ENCODE peak calls at places on chromosomes 11 and 22, in nine cellular contexts. One of them, this sample, is unnamed.

GRCh38 chr11:128232588-128232987 is 354.8 kb downstream of the ETS1 start:
- DNase-seq in memory B cell: no peak
- DNase-seq in fibroblast of gingiva: no peak
- DNase-seq in left cardiac atrium: no peak
- DNase-seq in dermis blood vessel endothelial cell: no peak
- DNase-seq in COR-L47: no peak
- DNase-seq in hippocampal formation: no peak
- DNase-seq in HAP-1: no peak
- DNase-seq in naive thymus-derived CD4-positive, alpha-beta T cell: no peak
- DNase-seq in this sample: no peak

GRCh38 chr11:119907122-119907933 is 178.3 kb upstream of the NECTIN1 start:
- DNase-seq in memory B cell: no peak
- DNase-seq in fibroblast of gingiva: no peak
- DNase-seq in left cardiac atrium: no peak
- DNase-seq in dermis blood vessel endothelial cell: no peak
- DNase-seq in COR-L47: no peak
- DNase-seq in hippocampal formation: no peak
- DNase-seq in HAP-1: no peak
- DNase-seq in naive thymus-derived CD4-positive, alpha-beta T cell: no peak
- DNase-seq in this sample: no peak

GRCh38 chr11:118194835-118195627 is 18.6 kb upstream of the SCN2B start:
- DNase-seq in memory B cell: no peak
- DNase-seq in fibroblast of gingiva: peak; percentile 68
- DNase-seq in left cardiac atrium: peak; percentile 90
- DNase-seq in dermis blood vessel endothelial cell: peak; percentile 47
- DNase-seq in COR-L47: peak; percentile 80
- DNase-seq in hippocampal formation: peak; percentile 68
- DNase-seq in HAP-1: no peak
- DNase-seq in naive thymus-derived CD4-positive, alpha-beta T cell: no peak
- DNase-seq in this sample: peak; percentile 94

GRCh38 chr11:119148855-119149370 is at the start of gene ABCG4:
- DNase-seq in memory B cell: peak; percentile 38
- DNase-seq in fibroblast of gingiva: no peak
- DNase-seq in left cardiac atrium: peak; percentile 31
- DNase-seq in dermis blood vessel endothelial cell: peak; percentile 35
- DNase-seq in COR-L47: no peak
- DNase-seq in hippocampal formation: no peak
- DNase-seq in HAP-1: peak; percentile 57
- DNase-seq in naive thymus-derived CD4-positive, alpha-beta T cell: no peak
- DNase-seq in this sample: peak; percentile 49

GRCh38 chr22:45717787-45718186 is 46.2 kb downstream of the ATXN10 start:
- DNase-seq in memory B cell: no peak
- DNase-seq in fibroblast of gingiva: peak; percentile 30
- DNase-seq in left cardiac atrium: no peak
- DNase-seq in dermis blood vessel endothelial cell: peak; percentile 17
- DNase-seq in COR-L47: no peak
- DNase-seq in hippocampal formation: no peak
- DNase-seq in HAP-1: no peak
- DNase-seq in naive thymus-derived CD4-positive, alpha-beta T cell: no peak
- DNase-seq in this sample: peak; percentile 84

GRCh38 chr22:37084385-37084784 is 25.1 kb downstream of the TMPRSS6 start:
- DNase-seq in memory B cell: no peak
- DNase-seq in fibroblast of gingiva: no peak
- DNase-seq in left cardiac atrium: no peak
- DNase-seq in dermis blood vessel endothelial cell: no peak
- DNase-seq in COR-L47: no peak
- DNase-seq in hippocampal formation: no peak
- DNase-seq in HAP-1: no peak
- DNase-seq in naive thymus-derived CD4-positive, alpha-beta T cell: no peak
- DNase-seq in this sample: no peak

GRCh38 chr11:108069947-108070346 is 51.4 kb upstream of the ACAT1 start:
- DNase-seq in memory B cell: no peak
- DNase-seq in fibroblast of gingiva: peak; percentile 34
- DNase-seq in left cardiac atrium: no peak
- DNase-seq in dermis blood vessel endothelial cell: peak; percentile 53
- DNase-seq in COR-L47: no peak
- DNase-seq in hippocampal formation: no peak
- DNase-seq in HAP-1: no peak
- DNase-seq in naive thymus-derived CD4-positive, alpha-beta T cell: peak; percentile 28
- DNase-seq in this sample: peak; percentile 88

GRCh38 chr11:107576497-107577086 is 11.1 kb upstream of the ALKBH8 start:
- DNase-seq in memory B cell: no peak
- DNase-seq in fibroblast of gingiva: peak; percentile 33
- DNase-seq in left cardiac atrium: peak; percentile 53
- DNase-seq in dermis blood vessel endothelial cell: peak; percentile 66
- DNase-seq in COR-L47: no peak
- DNase-seq in hippocampal formation: peak; percentile 69
- DNase-seq in HAP-1: peak; percentile 74
- DNase-seq in naive thymus-derived CD4-positive, alpha-beta T cell: peak; percentile 37
- DNase-seq in this sample: peak; percentile 78

GRCh38 chr11:115896084-115896483 is 391.9 kb upstream of the CADM1 start:
- DNase-seq in memory B cell: no peak
- DNase-seq in fibroblast of gingiva: no peak
- DNase-seq in left cardiac atrium: no peak
- DNase-seq in dermis blood vessel endothelial cell: no peak
- DNase-seq in COR-L47: no peak
- DNase-seq in hippocampal formation: no peak
- DNase-seq in HAP-1: no peak
- DNase-seq in naive thymus-derived CD4-positive, alpha-beta T cell: no peak
- DNase-seq in this sample: no peak

GRCh38 chr22:48147404-48147803 is 1385.0 kb downstream of the TBC1D22A start:
- DNase-seq in memory B cell: no peak
- DNase-seq in fibroblast of gingiva: no peak
- DNase-seq in left cardiac atrium: no peak
- DNase-seq in dermis blood vessel endothelial cell: no peak
- DNase-seq in COR-L47: no peak
- DNase-seq in hippocampal formation: no peak
- DNase-seq in HAP-1: no peak
- DNase-seq in naive thymus-derived CD4-positive, alpha-beta T cell: no peak
- DNase-seq in this sample: no peak

GRCh38 chr22:33923660-33924246 is 3.5 kb upstream of the LARGE1 start:
- DNase-seq in memory B cell: peak; percentile 50
- DNase-seq in fibroblast of gingiva: peak; percentile 50
- DNase-seq in left cardiac atrium: peak; percentile 66
- DNase-seq in dermis blood vessel endothelial cell: peak; percentile 79
- DNase-seq in COR-L47: peak; percentile 8
- DNase-seq in hippocampal formation: peak; percentile 86
- DNase-seq in HAP-1: peak; percentile 84
- DNase-seq in naive thymus-derived CD4-positive, alpha-beta T cell: no peak
- DNase-seq in this sample: peak; percentile 84

GRCh38 chr11:28606930-28607329 is 498.7 kb downstream of the METTL15 start:
- DNase-seq in memory B cell: no peak
- DNase-seq in fibroblast of gingiva: no peak
- DNase-seq in left cardiac atrium: no peak
- DNase-seq in dermis blood vessel endothelial cell: peak; percentile 62
- DNase-seq in COR-L47: no peak
- DNase-seq in hippocampal formation: no peak
- DNase-seq in HAP-1: peak; percentile 6
- DNase-seq in naive thymus-derived CD4-positive, alpha-beta T cell: no peak
- DNase-seq in this sample: no peak

GRCh38 chr22:45061332-45061731 is 51.5 kb upstream of the PHF21B start:
- DNase-seq in memory B cell: no peak
- DNase-seq in fibroblast of gingiva: no peak
- DNase-seq in left cardiac atrium: no peak
- DNase-seq in dermis blood vessel endothelial cell: no peak
- DNase-seq in COR-L47: no peak
- DNase-seq in hippocampal formation: no peak
- DNase-seq in HAP-1: no peak
- DNase-seq in naive thymus-derived CD4-positive, alpha-beta T cell: no peak
- DNase-seq in this sample: no peak

GRCh38 chr11:7511405-7511804 is 2.4 kb upstream of the PPFIBP2 start:
- DNase-seq in memory B cell: no peak
- DNase-seq in fibroblast of gingiva: peak; percentile 56
- DNase-seq in left cardiac atrium: peak; percentile 40
- DNase-seq in dermis blood vessel endothelial cell: peak; percentile 66
- DNase-seq in COR-L47: no peak
- DNase-seq in hippocampal formation: peak; percentile 59
- DNase-seq in HAP-1: no peak
- DNase-seq in naive thymus-derived CD4-positive, alpha-beta T cell: no peak
- DNase-seq in this sample: no peak

GRCh38 chr11:64207247-64208085 is 945 bp downstream of the FERMT3 start:
- DNase-seq in memory B cell: peak; percentile 55
- DNase-seq in fibroblast of gingiva: peak; percentile 74
- DNase-seq in left cardiac atrium: peak; percentile 81
- DNase-seq in dermis blood vessel endothelial cell: peak; percentile 67
- DNase-seq in COR-L47: no peak
- DNase-seq in hippocampal formation: no peak
- DNase-seq in HAP-1: no peak
- DNase-seq in naive thymus-derived CD4-positive, alpha-beta T cell: peak; percentile 75
- DNase-seq in this sample: peak; percentile 90

GRCh38 chr22:27063381-27063780 is 406.0 kb downstream of the MIAT start:
- DNase-seq in memory B cell: no peak
- DNase-seq in fibroblast of gingiva: no peak
- DNase-seq in left cardiac atrium: no peak
- DNase-seq in dermis blood vessel endothelial cell: no peak
- DNase-seq in COR-L47: no peak
- DNase-seq in hippocampal formation: no peak
- DNase-seq in HAP-1: no peak
- DNase-seq in naive thymus-derived CD4-positive, alpha-beta T cell: no peak
- DNase-seq in this sample: no peak

GRCh38 chr11:131037873-131038272 is 121.6 kb upstream of the SNX19 start:
- DNase-seq in memory B cell: no peak
- DNase-seq in fibroblast of gingiva: no peak
- DNase-seq in left cardiac atrium: no peak
- DNase-seq in dermis blood vessel endothelial cell: no peak
- DNase-seq in COR-L47: no peak
- DNase-seq in hippocampal formation: no peak
- DNase-seq in HAP-1: no peak
- DNase-seq in naive thymus-derived CD4-positive, alpha-beta T cell: no peak
- DNase-seq in this sample: no peak